ENCODE peak calls at places on chromosomes 4 and X, in nine cellular contexts. P, L, O, A, R, Q, J, E and Z are unnamed samples.

GRCh38 chr4:1711055-1711905 is 839 bp downstream of the SLBP start:
- DNase-seq in P (no peak), L (no peak), O (peak; percentile 54), A (peak; percentile 85), R (peak; percentile 43), Q (no peak), J (peak; percentile 79), E (peak; percentile 56), Z (peak; percentile 44)

GRCh38 chr4:5118091-5118786 is 67.0 kb downstream of the STK32B start:
- DNase-seq in P (no peak), L (no peak), O (no peak), A (no peak), R (no peak), Q (no peak), J (no peak), E (no peak), Z (no peak)

GRCh38 chr4:103264905-103265304 is 66.8 kb upstream of the CENPE start:
- DNase-seq in P (no peak), L (no peak), O (no peak), A (no peak), R (no peak), Q (no peak), J (no peak), E (no peak), Z (no peak)

GRCh38 chr4:24395937-24396336 is 188.4 kb downstream of the DHX15 start:
- DNase-seq in P (no peak), L (no peak), O (no peak), A (no peak), R (peak; percentile 36), Q (no peak), J (no peak), E (no peak), Z (no peak)

GRCh38 chr4:54093609-54094240 is 6.2 kb upstream of the GSX2 start:
- DNase-seq in P (no peak), L (no peak), O (no peak), A (no peak), R (peak; percentile 47), Q (no peak), J (no peak), E (no peak), Z (no peak)

GRCh38 chr4:10123227-10124101 is 6.9 kb upstream of the WDR1 start:
- DNase-seq in P (no peak), L (peak; percentile 49), O (no peak), A (no peak), R (peak; percentile 52), Q (no peak), J (peak; percentile 58), E (no peak), Z (no peak)

GRCh38 chr4:125994024-125994423 is 679.3 kb downstream of the FAT4 start:
- DNase-seq in P (no peak), L (no peak), O (no peak), A (no peak), R (no peak), Q (no peak), J (no peak), E (no peak), Z (no peak)

GRCh38 chr4:184807797-184808718 is 17.7 kb downstream of the ACSL1 start:
- DNase-seq in P (no peak), L (peak; percentile 56), O (peak; percentile 41), A (peak; percentile 57), R (peak; percentile 62), Q (no peak), J (no peak), E (peak; percentile 69), Z (no peak)

DNA sequence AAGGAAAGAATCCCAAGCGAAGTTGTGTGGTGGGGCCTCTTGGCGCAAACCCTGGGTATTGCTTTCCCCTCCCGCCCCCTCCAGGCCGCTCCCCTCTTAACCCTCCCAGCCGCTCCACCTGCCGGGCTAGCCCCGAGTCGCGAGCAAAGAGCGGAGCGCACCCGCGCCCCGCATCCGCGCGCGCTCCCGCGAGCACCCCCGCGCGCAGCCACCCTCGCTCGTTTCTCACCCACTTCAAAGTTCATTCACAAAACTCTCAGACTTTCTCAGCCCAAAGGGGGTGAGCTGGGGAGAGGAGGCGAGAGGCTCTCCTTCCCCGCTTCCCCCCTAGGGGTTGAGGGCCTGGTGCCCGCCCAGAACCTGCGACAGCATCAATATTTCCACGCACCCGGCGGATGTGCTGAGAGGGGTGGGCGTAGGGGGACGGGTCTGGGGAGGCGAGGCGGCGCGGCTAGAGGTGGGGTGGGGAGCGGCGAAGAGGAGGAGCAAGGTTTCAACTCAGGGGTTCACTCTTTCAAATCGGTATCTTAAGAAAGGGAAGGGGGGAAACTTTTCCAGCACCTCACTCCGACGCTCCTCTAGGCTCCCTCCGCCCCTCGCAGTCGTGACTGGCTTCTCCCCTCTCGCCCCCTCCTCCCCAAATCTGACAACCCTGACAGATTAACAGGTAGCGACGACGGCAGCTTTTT is 1.8 kb downstream of the MAML3 start:
- DNase-seq in P (peak; percentile 77), L (peak; percentile 48), O (peak; percentile 84), A (peak; percentile 85), R (peak; percentile 79), Q (peak; percentile 54), J (peak; percentile 86), E (peak; percentile 4), Z (peak; percentile 56)
- TF ChIP-seq CTCF in P (peak; percentile 17), L (peak; percentile 51), O (peak; percentile 26), A (peak; percentile 19), R (no peak), Q (no peak), J (no peak), E (no peak), Z (no peak)

DNA sequence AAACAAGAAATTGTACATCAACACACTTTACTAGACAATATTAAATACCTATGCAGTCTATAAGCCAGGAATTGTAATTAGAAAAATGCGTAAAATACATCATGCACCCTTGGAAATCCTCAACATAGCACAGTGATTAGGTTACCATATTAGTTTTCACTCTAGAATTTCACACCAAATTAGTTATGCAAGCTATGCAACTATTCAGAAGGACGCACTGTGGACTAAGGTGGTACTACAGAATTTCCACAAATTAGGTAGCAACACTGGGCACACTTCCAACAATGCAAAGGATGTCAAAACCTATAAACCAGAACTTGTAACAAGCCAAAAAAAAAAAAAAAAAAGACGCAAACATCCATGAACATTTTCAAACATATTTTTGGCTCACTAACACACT is 71.1 kb upstream of the ZCCHC13 start:
- DNase-seq in P (no peak), L (no peak), O (no peak), A (no peak), R (no peak), Q (no peak), J (no peak), E (peak; percentile 44), Z (no peak)
- TF ChIP-seq CTCF in P (no peak), L (peak; percentile 33), O (no peak), A (no peak), R (no peak), Q (no peak), J (no peak), E (no peak), Z (no peak)

GRCh38 chrX:135095715-135096114 is 24.6 kb downstream of the ETDB start:
- DNase-seq in P (no peak), L (no peak), O (no peak), A (no peak), R (no peak), Q (no peak), J (no peak), E (no peak), Z (no peak)
- TF ChIP-seq CTCF in P (no peak), L (no peak), O (no peak), A (no peak), R (no peak), Q (no peak), J (no peak), E (no peak), Z (no peak)

GRCh38 chr4:120920666-120921065 is 1.9 kb downstream of the PRDM5 start:
- DNase-seq in P (no peak), L (no peak), O (no peak), A (no peak), R (no peak), Q (no peak), J (no peak), E (no peak), Z (no peak)

GRCh38 chr4:120921456-120922389 is 803 bp downstream of the PRDM5 start:
- DNase-seq in P (peak; percentile 53), L (peak; percentile 46), O (peak; percentile 71), A (peak; percentile 80), R (peak; percentile 41), Q (peak; percentile 40), J (peak; percentile 71), E (peak; percentile 62), Z (no peak)

GRCh38 chr4:120918788-120919187 is 3.7 kb downstream of the PRDM5 start:
- DNase-seq in P (no peak), L (no peak), O (no peak), A (no peak), R (no peak), Q (no peak), J (peak; percentile 30), E (no peak), Z (no peak)

GRCh38 chr4:120918092-120918491 is 4.4 kb downstream of the PRDM5 start:
- DNase-seq in P (no peak), L (no peak), O (no peak), A (no peak), R (no peak), Q (no peak), J (no peak), E (no peak), Z (no peak)

GRCh38 chr4:120919358-120919757 is 3.2 kb downstream of the PRDM5 start:
- DNase-seq in P (no peak), L (no peak), O (no peak), A (no peak), R (no peak), Q (no peak), J (no peak), E (peak; percentile 4), Z (no peak)
- TF ChIP-seq CTCF in P (no peak), L (peak; percentile 55), O (peak; percentile 15), A (no peak), R (no peak), Q (no peak), J (peak; percentile 13), E (no peak), Z (no peak)

GRCh38 chr4:154024097-154024496 is 235.2 kb upstream of the SFRP2 start:
- DNase-seq in P (no peak), L (no peak), O (peak; percentile 15), A (no peak), R (peak; percentile 39), Q (no peak), J (no peak), E (no peak), Z (no peak)
- TF ChIP-seq CTCF in P (no peak), L (peak; percentile 41), O (no peak), A (no peak), R (no peak), Q (no peak), J (no peak), E (no peak), Z (no peak)

GRCh38 chr4:3783691-3784306 is 17.6 kb downstream of the ADRA2C start:
- DNase-seq in P (no peak), L (peak; percentile 41), O (peak; percentile 52), A (no peak), R (peak; percentile 78), Q (no peak), J (peak; percentile 25), E (no peak), Z (no peak)
- TF ChIP-seq CTCF in P (no peak), L (peak; percentile 57), O (peak; percentile 21), A (peak; percentile 44), R (peak; percentile 53), Q (no peak), J (peak; percentile 28), E (no peak), Z (no peak)

DNA sequence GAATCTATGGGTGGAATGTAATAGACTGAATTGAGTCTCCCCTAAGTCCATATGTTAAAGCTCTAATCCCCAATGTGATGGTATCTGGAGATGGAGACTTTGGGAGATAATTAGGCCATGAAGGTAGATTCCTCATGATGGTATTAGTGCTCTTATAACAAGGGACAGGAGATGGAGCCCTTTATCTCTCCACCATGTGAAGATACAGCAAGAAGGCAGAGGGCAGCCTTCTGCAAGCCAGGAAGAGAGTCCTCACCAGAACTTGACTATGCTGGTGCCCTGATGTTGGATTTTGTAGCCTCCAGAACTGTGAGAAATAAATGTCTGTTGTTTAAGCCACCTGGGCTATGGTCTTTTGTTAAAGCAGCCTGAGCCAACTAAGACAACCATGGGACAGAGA is 76.4 kb upstream of the F8A3 start:
- DNase-seq in P (no peak), L (no peak), O (no peak), A (no peak), R (no peak), Q (no peak), J (no peak), E (no peak), Z (no peak)
- TF ChIP-seq CTCF in P (no peak), L (no peak), O (no peak), A (no peak), R (no peak), Q (no peak), J (no peak), E (no peak), Z (no peak)